ENCODE peak calls at places on chromosomes 11 and 22, in five cellular contexts. H, J, L, D and E are unnamed samples.

GRCh38 chr11:70820311-70820710 is 422.0 kb downstream of the CTTN start:
- DNase-seq in L (no peak), D (no peak), H (no peak), J (no peak), E (no peak)

GRCh38 chr11:36744375-36745168 is 146.5 kb upstream of the RAG2 start:
- DNase-seq in D (no peak), H (peak; percentile 66), J (peak; percentile 48), L (peak; percentile 45), E (peak; percentile 73)

GRCh38 chr11:119361961-119362725 is 15.6 kb upstream of the MFRP start:
- DNase-seq in D (no peak), J (no peak), H (no peak), L (no peak), E (no peak)

GRCh38 chr11:73493838-73494598 is 103.9 kb downstream of the FAM168A start:
- DNase-seq in J (no peak), H (peak; percentile 78), L (no peak), D (no peak), E (no peak)

GRCh38 chr11:20070459-20070858 is 89.8 kb downstream of the DBX1 start:
- DNase-seq in H (peak; percentile 74), D (no peak), J (no peak), L (no peak), E (peak; percentile 40)

GRCh38 chr11:72308226-72309073 is 64.5 kb upstream of the PHOX2A start:
- DNase-seq in L (no peak), J (peak; percentile 81), H (peak; percentile 98), D (no peak), E (no peak)

GRCh38 chr11:125305346-125305745 is 140.8 kb downstream of the PKNOX2 start:
- DNase-seq in J (no peak), D (no peak), L (no peak), H (no peak), E (no peak)

GRCh38 chr22:43424201-43424600 is 12.4 kb downstream of the MPPED1 start:
- DNase-seq in J (no peak), D (no peak), L (no peak), H (no peak), E (no peak)

GRCh38 chr11:47233989-47234668 is 14.5 kb downstream of the ACP2 start:
- DNase-seq in H (peak; percentile 67), L (peak; percentile 15), D (no peak), J (peak; percentile 31), E (peak; percentile 90)

GRCh38 chr11:45926536-45927331 is 4.3 kb downstream of the LARGE2 start:
- DNase-seq in L (no peak), D (no peak), J (no peak), H (no peak), E (no peak)

GRCh38 chr22:43471606-43472135 is 59.9 kb downstream of the MPPED1 start:
- DNase-seq in H (no peak), D (no peak), L (no peak), J (no peak), E (no peak)

GRCh38 chr11:118522571-118523072 is 4.7 kb upstream of the TTC36 start:
- DNase-seq in J (peak; percentile 52), L (peak; percentile 32), D (no peak), H (peak; percentile 30), E (peak; percentile 42)

GRCh38 chr11:30919389-30920172 is 333.4 kb upstream of the MPPED2 start:
- DNase-seq in J (no peak), L (no peak), D (no peak), H (peak; percentile 39), E (no peak)

GRCh38 chr11:49995559-49995958 is 13.2 kb upstream of the OR4C12 start:
- DNase-seq in D (no peak), L (peak; percentile 39), J (peak; percentile 18), H (peak; percentile 50), E (no peak)

GRCh38 chr11:69729252-69729651 is 25.4 kb upstream of the FGF19 start:
- DNase-seq in L (no peak), J (no peak), D (no peak), H (no peak), E (no peak)

GRCh38 chr11:81220166-81220895 is 1513.3 kb downstream of the FAM181B start:
- DNase-seq in L (no peak), D (no peak), J (no peak), H (no peak), E (no peak)

GRCh38 chr11:69265210-69265609 is 28.7 kb upstream of the MYEOV start:
- DNase-seq in J (no peak), D (no peak), H (no peak), L (no peak), E (no peak)

GRCh38 chr11:67356867-67357561 is 3.7 kb upstream of the POLD4 start:
- DNase-seq in L (peak; percentile 70), J (peak; percentile 84), H (peak; percentile 80), D (no peak), E (peak; percentile 90)

GRCh38 chr11:121711900-121712424 is 259.2 kb upstream of the SORL1-AS1 start:
- DNase-seq in J (no peak), H (peak; percentile 39), L (no peak), D (no peak), E (no peak)

GRCh38 chr22:49096476-49096875 is 731.2 kb downstream of the BRD1 start:
- DNase-seq in H (no peak), J (no peak), L (no peak), D (no peak), E (no peak)

GRCh38 chr22:49097171-49097925 is 730.3 kb downstream of the BRD1 start:
- DNase-seq in L (no peak), H (no peak), J (no peak), D (no peak), E (no peak)

GRCh38 chr22:49099496-49100124 is 728.1 kb downstream of the BRD1 start:
- DNase-seq in H (no peak), L (no peak), D (no peak), J (no peak), E (peak; percentile 53)

GRCh38 chr22:49099089-49099488 is 728.6 kb downstream of the BRD1 start:
- DNase-seq in L (no peak), D (no peak), H (no peak), J (no peak), E (no peak)

DNA sequence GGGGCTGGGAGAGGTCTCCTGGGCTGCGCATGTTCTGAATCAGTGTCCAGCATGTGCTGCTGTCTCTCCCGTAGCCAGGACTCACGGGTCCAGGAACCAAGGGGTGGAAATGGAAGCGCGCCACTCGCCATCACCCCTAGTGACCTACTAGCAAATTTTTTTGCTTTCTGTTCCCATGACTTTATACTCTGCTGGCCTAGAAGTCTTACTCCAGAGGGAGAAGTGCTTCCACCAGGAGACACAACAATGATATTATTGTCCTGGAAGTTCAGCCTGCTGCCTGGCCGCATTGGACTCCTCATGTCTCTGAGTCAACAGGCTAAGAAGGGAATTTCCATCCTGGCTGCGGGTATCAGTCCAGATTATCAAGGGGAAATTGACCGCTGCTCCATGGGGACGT is 729.7 kb downstream of the BRD1 start:
- DNase-seq in D (no peak), L (no peak), J (no peak), H (no peak), E (no peak)
- TF ChIP-seq RCOR1 in D (no peak), L (no peak), J (no peak), H (no peak), E (no peak)

GRCh38 chr11:94501522-94501921 is 7.7 kb downstream of the ANKRD49 start:
- DNase-seq in L (no peak), D (no peak), J (no peak), H (no peak), E (no peak)

GRCh38 chr11:94500181-94500580 is 6.4 kb downstream of the ANKRD49 start:
- DNase-seq in H (no peak), J (no peak), L (no peak), D (no peak), E (no peak)

GRCh38 chr11:94507485-94507884 is 4.8 kb upstream of the C11orf97 start:
- DNase-seq in H (no peak), D (no peak), J (no peak), L (no peak), E (no peak)

GRCh38 chr11:94504689-94505293 is 7.5 kb upstream of the C11orf97 start:
- DNase-seq in D (no peak), H (peak; percentile 68), J (peak; percentile 52), L (peak; percentile 44), E (peak; percentile 17)
- TF ChIP-seq RCOR1 in D (no peak), H (no peak), J (no peak), L (no peak), E (no peak)

GRCh38 chr11:35011944-35012343 is 95.5 kb downstream of the PDHX start:
- DNase-seq in J (no peak), H (no peak), D (no peak), L (no peak), E (no peak)

GRCh38 chr11:35015621-35016387 is 99.4 kb downstream of the PDHX start:
- DNase-seq in J (no peak), L (no peak), D (no peak), H (no peak), E (no peak)

GRCh38 chr11:35014352-35014751 is 97.9 kb downstream of the PDHX start:
- DNase-seq in D (no peak), L (no peak), J (no peak), H (peak; percentile 95), E (no peak)

GRCh38 chr11:35012467-35013191 is 96.2 kb downstream of the PDHX start:
- DNase-seq in D (peak; percentile 92), H (no peak), L (no peak), J (no peak), E (no peak)

DNA sequence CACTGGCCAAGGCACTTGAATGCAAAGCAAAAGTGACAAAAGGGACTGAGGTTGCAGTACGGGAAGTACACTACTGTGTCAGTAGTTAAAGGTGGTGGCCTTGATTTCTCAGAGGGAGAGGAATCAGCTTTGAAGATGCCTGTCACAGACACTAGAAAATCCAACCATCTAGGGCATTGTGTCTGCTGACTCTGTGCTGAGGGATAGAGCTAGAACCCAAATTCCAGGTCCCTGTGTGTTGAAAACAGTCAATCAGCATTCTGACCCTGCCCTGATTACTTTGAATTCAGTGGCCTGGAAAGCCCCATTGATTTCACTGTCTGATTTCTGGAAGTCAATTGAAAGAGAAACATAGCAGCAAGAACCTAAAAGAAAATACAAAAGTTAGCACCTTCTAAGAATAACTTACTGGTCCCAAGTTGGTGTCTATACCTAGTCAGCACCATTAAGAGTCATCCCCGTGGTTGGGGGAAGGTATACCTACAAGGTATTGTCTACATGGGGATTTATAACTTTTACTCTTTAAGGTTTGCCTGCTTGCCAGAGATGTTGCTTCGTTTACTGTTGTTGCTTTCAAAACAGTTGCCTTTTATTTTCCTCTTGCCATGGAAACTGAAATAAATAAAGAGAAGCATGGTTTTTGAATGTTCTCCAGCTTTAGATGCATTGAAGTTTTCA is 97.2 kb downstream of the PDHX start:
- DNase-seq in J (no peak), L (no peak), H (no peak), D (no peak), E (no peak)
- TF ChIP-seq RCOR1 in J (no peak), L (no peak), H (no peak), D (no peak), E (no peak)

DNA sequence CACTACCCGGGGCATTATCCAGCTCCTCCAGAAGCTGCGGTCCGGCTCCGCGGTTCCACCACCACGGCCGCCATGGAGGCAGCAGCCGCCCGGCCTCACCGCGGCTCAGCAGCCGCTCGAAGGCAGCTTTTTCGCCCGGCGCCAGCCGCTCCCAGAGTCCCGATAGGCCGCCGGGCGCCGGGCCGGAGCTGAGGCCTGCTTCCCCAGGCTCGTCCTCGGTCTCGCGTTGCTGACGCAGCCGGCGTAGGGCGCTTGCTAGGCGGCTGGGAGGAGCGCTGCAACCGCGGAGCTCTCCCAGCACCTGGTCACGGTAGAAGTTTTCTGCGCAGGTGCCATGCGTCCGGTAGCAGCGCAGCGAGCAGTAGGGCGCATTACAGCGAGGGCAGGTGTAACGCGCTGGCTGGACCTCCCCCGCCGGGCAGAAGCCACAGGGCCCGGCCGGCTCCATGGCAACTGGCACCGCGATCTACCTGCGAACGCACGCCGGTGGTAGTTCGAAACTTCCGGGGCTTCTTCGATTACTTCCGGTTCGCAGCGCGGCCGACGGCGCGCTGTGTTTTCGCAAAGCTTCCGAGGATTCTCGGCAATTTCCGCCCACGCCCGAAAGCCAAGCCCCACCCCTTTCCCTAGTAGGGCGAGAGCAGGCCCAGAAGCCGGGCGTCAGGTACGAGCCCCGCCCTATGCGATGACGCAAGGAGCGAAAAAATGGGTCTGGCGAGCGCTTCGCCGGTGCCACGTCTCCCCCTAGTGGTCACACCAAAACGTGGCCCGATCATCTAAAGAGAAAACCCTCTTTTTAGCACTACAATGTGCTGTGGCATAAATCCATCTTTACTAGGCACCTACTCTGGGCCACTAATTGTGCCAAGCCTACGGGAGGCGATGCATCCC is at the start of gene ZNHIT2:
- DNase-seq in D (peak; percentile 97), J (peak; percentile 94), H (peak; percentile 98), L (peak; percentile 84), E (peak; percentile 82)
- TF ChIP-seq RCOR1 in D (no peak), J (peak; percentile 51), H (no peak), L (no peak), E (no peak)